ENCODE peak calls at places on chromosome X, in six cellular contexts. Q is lower lobe of right lung, W is lung, O is tibial nerve, P is kidney, T is MCF 10A. B is an unnamed sample.

GRCh38 chrX:37380920-37381319 is 31.8 kb downstream of the PRRG1 start:
- DNase-seq in Q (no peak), W (no peak), O (no peak), P (no peak), T (peak; percentile 81), B (no peak)

GRCh38 chrX:11472381-11472780 is 179.2 kb downstream of the AMELX start:
- DNase-seq in Q (no peak), W (no peak), O (no peak), P (no peak), T (no peak), B (no peak)

GRCh38 chrX:124435616-124436015 is 89.3 kb downstream of the SH2D1A start:
- DNase-seq in Q (no peak), W (no peak), O (no peak), P (no peak), T (no peak), B (no peak)

GRCh38 chrX:43589735-43590515 is 66.2 kb upstream of the MAOA start:
- DNase-seq in Q (no peak), W (no peak), O (no peak), P (no peak), T (peak; percentile 85), B (no peak)

GRCh38 chrX:36214924-36215323 is 295.4 kb downstream of the CFAP47 start:
- DNase-seq in Q (no peak), W (no peak), O (no peak), P (no peak), T (no peak), B (no peak)

GRCh38 chrX:118603981-118604380 is 108.4 kb downstream of the DOCK11 start:
- DNase-seq in Q (no peak), W (peak; percentile 47), O (no peak), P (no peak), T (peak; percentile 73), B (peak; percentile 52)

GRCh38 chrX:77342028-77342427 is 105.2 kb upstream of the FGF16 start:
- DNase-seq in Q (no peak), W (no peak), O (no peak), P (no peak), T (no peak), B (no peak)

GRCh38 chrX:53093177-53093655 is 726 bp upstream of the KANTR start:
- DNase-seq in Q (peak; percentile 90), W (peak; percentile 83), O (peak; percentile 64), P (peak; percentile 92), T (peak; percentile 82), B (peak; percentile 87)

GRCh38 chrX:114344756-114345155 is 239.1 kb upstream of the HTR2C start:
- DNase-seq in Q (no peak), W (no peak), O (no peak), P (no peak), T (peak; percentile 56), B (no peak)

GRCh38 chrX:135536883-135537282 is 16.4 kb downstream of the INTS6L start:
- DNase-seq in Q (no peak), W (no peak), O (no peak), P (no peak), T (no peak), B (peak; percentile 11)

GRCh38 chrX:49270249-49270921 is 792 bp downstream of the PPP1R3F start:
- DNase-seq in Q (no peak), W (no peak), O (no peak), P (no peak), T (no peak), B (no peak)

GRCh38 chrX:109862386-109862910 is 129.4 kb upstream of the ACSL4 start:
- DNase-seq in Q (no peak), W (no peak), O (no peak), P (no peak), T (peak; percentile 46), B (no peak)

GRCh38 chrX:23008431-23009099 is 8.8 kb downstream of the DDX53 start:
- DNase-seq in Q (no peak), W (no peak), O (no peak), P (no peak), T (peak; percentile 54), B (no peak)

GRCh38 chrX:111129949-111130348 is 34.0 kb downstream of the PAK3 start:
- DNase-seq in Q (no peak), W (no peak), O (no peak), P (no peak), T (peak; percentile 1), B (peak; percentile 2)

GRCh38 chrX:1483843-1484637 is 31.3 kb upstream of the ASMTL start:
- DNase-seq in Q (no peak), W (no peak), O (no peak), P (no peak), T (no peak), B (peak; percentile 58)

GRCh38 chrX:129875669-129876068 is 30.3 kb upstream of the UTP14A start:
- DNase-seq in Q (no peak), W (no peak), O (no peak), P (no peak), T (peak; percentile 11), B (no peak)

GRCh38 chrX:149314031-149314430 is 191.1 kb downstream of the IDS start:
- DNase-seq in Q (no peak), W (no peak), O (no peak), P (no peak), T (peak; percentile 67), B (no peak)

GRCh38 chrX:106728337-106728736 is 1.8 kb downstream of the RNF128 start:
- DNase-seq in Q (no peak), W (no peak), O (no peak), P (no peak), T (no peak), B (no peak)

GRCh38 chrX:68440940-68441339 is 7.6 kb upstream of the OPHN1 start:
- DNase-seq in Q (no peak), W (peak; percentile 51), O (peak; percentile 33), P (no peak), T (peak; percentile 80), B (no peak)

GRCh38 chrX:136525738-136526606 is 6.0 kb upstream of the VGLL1 start:
- DNase-seq in Q (peak; percentile 38), W (peak; percentile 40), O (peak; percentile 14), P (peak; percentile 68), T (peak; percentile 87), B (peak; percentile 6)

GRCh38 chrX:108396188-108396885 is 41.9 kb downstream of the COL4A6 start:
- DNase-seq in Q (no peak), W (no peak), O (no peak), P (no peak), T (peak; percentile 65), B (no peak)

GRCh38 chrX:29143756-29144155 is 556.5 kb downstream of the IL1RAPL1 start:
- DNase-seq in Q (no peak), W (no peak), O (no peak), P (no peak), T (no peak), B (no peak)

GRCh38 chrX:128106630-128107029 is 54.4 kb upstream of the ACTRT1 start:
- DNase-seq in Q (no peak), W (no peak), O (no peak), P (no peak), T (peak; percentile 46), B (no peak)

GRCh38 chrX:119407681-119408080 is 8.5 kb downstream of the SLC25A43 start:
- DNase-seq in Q (no peak), W (no peak), O (no peak), P (no peak), T (no peak), B (no peak)

GRCh38 chrX:110699109-110699508 is 96.5 kb downstream of the CHRDL1 start:
- DNase-seq in Q (no peak), W (no peak), O (no peak), P (no peak), T (peak; percentile 5), B (no peak)

GRCh38 chrX:67288958-67289641 is 254.7 kb upstream of the AR start:
- DNase-seq in Q (no peak), W (no peak), O (peak; percentile 12), P (peak; percentile 33), T (no peak), B (no peak)

GRCh38 chrX:68061206-68061535 is 372.1 kb downstream of the OPHN1 start:
- DNase-seq in Q (no peak), W (no peak), O (no peak), P (no peak), T (no peak), B (no peak)

GRCh38 chrX:45129055-45129454 is 71.6 kb downstream of the DIPK2B start:
- DNase-seq in Q (no peak), W (no peak), O (no peak), P (no peak), T (no peak), B (no peak)

GRCh38 chrX:134746379-134746723 is 88.1 kb upstream of the PLAC1 start:
- DNase-seq in Q (no peak), W (no peak), O (no peak), P (no peak), T (no peak), B (no peak)

GRCh38 chrX:118807151-118808017 is 16.2 kb upstream of the ZCCHC12 start:
- DNase-seq in Q (no peak), W (no peak), O (no peak), P (no peak), T (peak; percentile 63), B (peak; percentile 36)

GRCh38 chrX:41923257-41923924 is at the start of gene CASK:
- DNase-seq in Q (peak; percentile 94), W (peak; percentile 90), O (peak; percentile 87), P (peak; percentile 97), T (peak; percentile 87), B (peak; percentile 87)
- TF ChIP-seq CTCF in Q (no peak), W (no peak), O (no peak), P (peak; percentile 16), T (no peak), B (no peak)

DNA sequence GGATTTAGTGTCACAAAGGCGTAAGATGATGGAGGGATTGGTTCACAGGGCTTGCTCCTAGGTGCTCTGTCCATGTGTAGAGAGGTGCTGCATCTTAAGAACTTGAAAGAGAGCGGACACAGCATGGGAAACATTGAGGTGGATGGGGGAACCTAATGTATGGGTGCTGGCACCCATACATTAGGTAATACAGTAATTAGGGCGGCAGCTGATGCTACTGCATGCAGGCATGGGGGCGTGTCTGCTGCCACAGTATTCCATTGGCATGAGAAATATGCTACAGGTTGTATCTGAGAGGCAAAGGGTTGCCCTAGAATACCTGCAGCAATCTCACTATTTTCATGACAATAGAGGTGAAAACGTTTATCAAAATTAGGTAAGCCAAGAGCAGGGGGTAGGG is 45.8 kb upstream of the UXT start:
- DNase-seq in Q (no peak), W (no peak), O (no peak), P (no peak), T (no peak), B (no peak)
- TF ChIP-seq CTCF in Q (no peak), W (no peak), O (no peak), P (no peak), T (no peak), B (no peak)

DNA sequence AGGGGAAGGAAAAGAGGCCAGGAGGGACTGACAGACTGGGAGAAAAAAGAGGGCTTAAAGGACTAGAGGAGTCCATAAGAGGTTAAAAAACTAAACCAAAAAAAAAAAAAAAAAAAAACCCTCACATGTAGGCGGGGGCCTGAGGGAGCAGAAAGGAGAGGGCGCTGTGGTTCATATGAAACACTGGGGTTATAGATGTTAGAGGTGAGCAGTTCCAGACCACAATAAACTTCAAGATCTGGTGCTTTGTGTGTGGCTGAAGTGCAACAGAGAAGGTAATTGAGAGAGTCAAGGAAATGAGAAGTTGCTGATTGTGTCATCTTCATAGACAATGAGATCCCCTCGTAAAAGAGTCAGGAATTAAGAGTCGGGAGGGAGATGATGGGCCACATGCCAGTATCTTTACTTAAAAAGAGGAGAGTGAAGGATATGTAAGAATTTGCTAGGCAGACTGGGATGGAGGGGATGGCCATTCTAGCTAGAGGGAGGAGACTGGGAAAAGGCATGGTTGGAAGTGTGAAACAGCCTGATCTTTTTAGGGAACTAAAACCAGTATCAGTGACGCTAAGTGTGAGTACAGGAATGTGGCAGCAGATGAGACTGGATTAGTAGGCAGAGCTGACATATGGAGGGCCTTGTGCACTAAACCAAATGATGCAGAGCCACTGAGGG is 18.4 kb upstream of the OGT start:
- DNase-seq in Q (no peak), W (no peak), O (no peak), P (no peak), T (no peak), B (peak; percentile 64)
- TF ChIP-seq CTCF in Q (no peak), W (no peak), O (no peak), P (no peak), T (no peak), B (no peak)

GRCh38 chrX:95346854-95347253 is 1337.8 kb upstream of the DIAPH2 start:
- DNase-seq in Q (no peak), W (no peak), O (no peak), P (no peak), T (peak; percentile 20), B (no peak)
- TF ChIP-seq CTCF in Q (no peak), W (no peak), O (no peak), P (no peak), T (peak; percentile 31), B (no peak)

B was measured in activated CD8-positive, alpha-beta T cell treated with anti-CD3 and anti-CD28 coated beads for 36 hours.